ENCODE peak calls at places on chromosomes 7 and 10, in four cellular contexts. One of them, this sample, is unnamed.

GRCh38 chr7:151363182-151363581 is 21.6 kb downstream of the NUB1 start:
- DNase-seq in neural progenitor cell: no peak
- DNase-seq in GM12865: no peak
- DNase-seq in OCI-LY7: no peak
- DNase-seq in this sample: no peak

GRCh38 chr10:69456880-69457693 is 5.8 kb downstream of the TSPAN15 start:
- DNase-seq in GM12865: no peak
- DNase-seq in OCI-LY7: no peak
- DNase-seq in neural progenitor cell: no peak
- DNase-seq in this sample: no peak

GRCh38 chr7:114294036-114294435 is 120.6 kb upstream of the FOXP2 start:
- DNase-seq in GM12865: no peak
- DNase-seq in neural progenitor cell: no peak
- DNase-seq in OCI-LY7: no peak
- DNase-seq in this sample: no peak

GRCh38 chr7:140923358-140924006 is 1.2 kb downstream of the BRAF start:
- DNase-seq in neural progenitor cell: peak
- DNase-seq in GM12865: peak
- DNase-seq in OCI-LY7: peak
- DNase-seq in this sample: no peak

GRCh38 chr10:3588816-3589215 is 196.2 kb downstream of the KLF6 start:
- DNase-seq in GM12865: no peak
- DNase-seq in OCI-LY7: no peak
- DNase-seq in neural progenitor cell: peak
- DNase-seq in this sample: no peak

GRCh38 chr10:99658622-99659030 is 683 bp upstream of the ENTPD7 start:
- DNase-seq in OCI-LY7: no peak
- DNase-seq in neural progenitor cell: peak
- DNase-seq in GM12865: peak
- DNase-seq in this sample: peak

GRCh38 chr10:30435068-30435422 is 1.1 kb downstream of the MAP3K8 start:
- DNase-seq in GM12865: peak
- DNase-seq in OCI-LY7: no peak
- DNase-seq in neural progenitor cell: peak
- DNase-seq in this sample: no peak

GRCh38 chr7:35185908-35186731 is 67.8 kb downstream of the TBX20 start:
- DNase-seq in neural progenitor cell: peak
- DNase-seq in GM12865: no peak
- DNase-seq in OCI-LY7: no peak
- DNase-seq in this sample: peak

GRCh38 chr10:29634764-29635625 is at the start of gene SVIL:
- DNase-seq in neural progenitor cell: peak
- DNase-seq in GM12865: no peak
- DNase-seq in OCI-LY7: no peak
- DNase-seq in this sample: no peak

GRCh38 chr7:132161231-132161915 is 414.9 kb downstream of the PLXNA4 start:
- DNase-seq in neural progenitor cell: no peak
- DNase-seq in OCI-LY7: no peak
- DNase-seq in GM12865: no peak
- DNase-seq in this sample: no peak

GRCh38 chr7:39446546-39446945 is 119.7 kb upstream of the YAE1 start:
- DNase-seq in neural progenitor cell: no peak
- DNase-seq in GM12865: no peak
- DNase-seq in OCI-LY7: no peak
- DNase-seq in this sample: no peak

GRCh38 chr7:87091487-87092066 is 32.1 kb upstream of the ELAPOR2 start:
- DNase-seq in GM12865: no peak
- DNase-seq in neural progenitor cell: peak
- DNase-seq in OCI-LY7: no peak
- DNase-seq in this sample: no peak

GRCh38 chr7:133797355-133797754 is 329.8 kb upstream of the LRGUK start:
- DNase-seq in GM12865: no peak
- DNase-seq in OCI-LY7: no peak
- DNase-seq in neural progenitor cell: no peak
- DNase-seq in this sample: no peak

GRCh38 chr7:45712057-45712689 is 138.0 kb downstream of the ADCY1 start:
- DNase-seq in OCI-LY7: no peak
- DNase-seq in neural progenitor cell: no peak
- DNase-seq in GM12865: no peak
- DNase-seq in this sample: no peak

GRCh38 chr7:1956611-1957470 is 275.9 kb downstream of the MAD1L1 start:
- DNase-seq in neural progenitor cell: no peak
- DNase-seq in GM12865: no peak
- DNase-seq in OCI-LY7: no peak
- DNase-seq in this sample: no peak

GRCh38 chr7:152762056-152762455 is 2.5 kb downstream of the ACTR3B start:
- DNase-seq in GM12865: no peak
- DNase-seq in OCI-LY7: no peak
- DNase-seq in neural progenitor cell: no peak
- DNase-seq in this sample: no peak

GRCh38 chr7:20270867-20271266 is 53.7 kb upstream of the MACC1 start:
- DNase-seq in neural progenitor cell: no peak
- DNase-seq in OCI-LY7: no peak
- DNase-seq in GM12865: peak
- DNase-seq in this sample: no peak

DNA sequence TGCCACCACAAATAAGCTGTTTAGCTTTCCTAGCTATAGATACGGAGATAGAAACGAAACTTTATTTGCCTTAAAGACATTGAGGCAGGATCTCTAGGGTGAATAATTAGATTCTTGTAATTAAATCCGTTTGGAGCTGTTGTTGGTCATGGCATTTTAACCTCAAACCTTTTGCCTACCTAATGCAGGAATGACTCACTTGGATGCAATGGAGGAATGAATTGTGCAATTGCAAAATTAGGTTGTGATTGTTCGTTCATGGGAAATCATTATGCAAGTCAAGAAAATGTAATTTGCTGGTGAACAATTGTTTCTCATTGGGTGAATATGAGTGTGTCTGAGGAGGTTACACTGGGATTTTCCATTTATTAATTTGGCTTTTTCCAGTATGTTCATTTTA is 703.5 kb downstream of the GATA3 start:
- DNase-seq in neural progenitor cell: no peak
- DNase-seq in OCI-LY7: no peak
- DNase-seq in GM12865: no peak
- DNase-seq in this sample: no peak
- TF ChIP-seq CTCF in neural progenitor cell: no peak
- TF ChIP-seq CTCF in OCI-LY7: no peak
- TF ChIP-seq CTCF in GM12865: no peak
- TF ChIP-seq CTCF in this sample: no peak

GRCh38 chr10:6250745-6251144 is 48.0 kb downstream of the PFKFB3 start:
- DNase-seq in OCI-LY7: no peak
- DNase-seq in GM12865: no peak
- DNase-seq in neural progenitor cell: no peak
- DNase-seq in this sample: no peak
- TF ChIP-seq CTCF in OCI-LY7: no peak
- TF ChIP-seq CTCF in GM12865: no peak
- TF ChIP-seq CTCF in neural progenitor cell: no peak
- TF ChIP-seq CTCF in this sample: no peak

GRCh38 chr7:22109761-22110160 is 164.1 kb upstream of the CDCA7L start:
- DNase-seq in OCI-LY7: peak
- DNase-seq in GM12865: peak
- DNase-seq in neural progenitor cell: peak
- DNase-seq in this sample: peak
- TF ChIP-seq CTCF in OCI-LY7: no peak
- TF ChIP-seq CTCF in GM12865: peak
- TF ChIP-seq CTCF in neural progenitor cell: peak
- TF ChIP-seq CTCF in this sample: no peak

DNA sequence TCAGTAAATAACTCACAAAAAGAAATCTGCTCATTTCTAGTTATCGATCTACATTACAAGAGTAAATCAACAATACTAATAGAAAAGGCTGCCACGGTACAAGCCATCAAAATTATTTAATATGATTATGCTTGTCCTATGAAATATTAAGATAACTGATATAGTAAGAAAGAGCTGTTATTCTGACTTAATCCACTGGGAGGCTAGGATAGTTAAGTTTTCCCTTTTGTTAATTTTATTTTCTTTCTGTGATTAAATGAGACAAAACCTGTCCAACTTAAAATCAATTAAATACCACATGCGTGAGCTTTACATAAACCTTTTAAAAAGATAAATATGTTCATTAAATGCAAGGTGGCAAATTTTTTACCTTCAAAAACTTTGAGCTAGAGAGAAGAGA is 114.8 kb downstream of the LMBR1 start:
- DNase-seq in neural progenitor cell: no peak
- DNase-seq in GM12865: no peak
- DNase-seq in OCI-LY7: no peak
- DNase-seq in this sample: no peak
- TF ChIP-seq CTCF in neural progenitor cell: peak
- TF ChIP-seq CTCF in GM12865: no peak
- TF ChIP-seq CTCF in OCI-LY7: peak
- TF ChIP-seq CTCF in this sample: peak

GRCh38 chr10:167383-167782 is 32.1 kb downstream of the ZMYND11 start:
- DNase-seq in OCI-LY7: no peak
- DNase-seq in neural progenitor cell: no peak
- DNase-seq in GM12865: no peak
- DNase-seq in this sample: no peak
- TF ChIP-seq CTCF in OCI-LY7: no peak
- TF ChIP-seq CTCF in neural progenitor cell: no peak
- TF ChIP-seq CTCF in GM12865: no peak
- TF ChIP-seq CTCF in this sample: no peak